ENCODE peak calls at places on chromosomes 2 and 18, in six cellular contexts. C is mesendoderm; O is esophagus squamous epithelium; N is CD8-positive, alpha-beta memory T cell; X is aorta; I is prostate gland. B is an unnamed sample. For H3K4me1, the result is how much of the 10 kb centered on the place peaks cover.

GRCh38 chr18:41128545-41128944 is 826.5 kb upstream of the PIK3C3 start:
- DNase-seq in C (no peak), N (no peak), O (no peak), X (no peak), I (no peak), B (no peak)

GRCh38 chr2:231378028-231378722 is 17.3 kb upstream of the B3GNT7 start:
- DNase-seq in N (no peak), X (no peak), O (no peak), I (no peak), C (peak), B (no peak)

GRCh38 chr2:71554028-71554705 is 100.8 kb downstream of the DYSF start:
- DNase-seq in I (no peak), X (peak), C (no peak), O (no peak), N (no peak), B (no peak)

GRCh38 chr2:182049783-182050182 is 64.1 kb downstream of the PPP1R1C start:
- DNase-seq in X (no peak), O (no peak), I (no peak), N (no peak), C (no peak), B (no peak)

GRCh38 chr18:46567196-46567595 is 89.8 kb downstream of the LOXHD1 start:
- DNase-seq in X (no peak), N (no peak), I (no peak), O (no peak), C (no peak), B (no peak)

GRCh38 chr2:159128191-159128590 is 158.3 kb downstream of the WDSUB1 start:
- DNase-seq in X (no peak), N (no peak), O (no peak), C (no peak), I (no peak), B (no peak)

GRCh38 chr2:115161531-115162453 is 719.4 kb downstream of the DPP10 start:
- DNase-seq in O (no peak), X (no peak), C (peak), N (no peak), I (no peak), B (no peak)

GRCh38 chr2:193868833-193869232 is 1674.1 kb upstream of the TMEFF2 start:
- DNase-seq in N (no peak), C (no peak), X (no peak), I (no peak), O (no peak), B (no peak)

GRCh38 chr2:233358864-233359386 is 4.6 kb downstream of the DGKD start:
- DNase-seq in O (no peak), C (no peak), I (no peak), N (no peak), X (no peak), B (no peak)

GRCh38 chr2:98607104-98607503 is 1.2 kb downstream of the COA5 start:
- DNase-seq in X (no peak), O (no peak), N (no peak), I (no peak), C (no peak), B (no peak)

GRCh38 chr2:48824116-48824515 is 68.6 kb upstream of the LHCGR start:
- DNase-seq in C (peak), O (no peak), X (no peak), N (no peak), I (no peak), B (no peak)

GRCh38 chr2:43032248-43032893 is 194.0 kb downstream of the ZFP36L2 start:
- DNase-seq in I (peak), O (no peak), C (no peak), X (no peak), N (no peak), B (no peak)

GRCh38 chr2:219461061-219461514 is 26.4 kb downstream of the SPEG start:
- DNase-seq in X (peak), O (no peak), N (no peak), I (no peak), C (peak), B (no peak)

GRCh38 chr2:191446910-191447309 is 201.7 kb downstream of the MYO1B start:
- DNase-seq in O (no peak), N (no peak), C (no peak), I (no peak), X (no peak), B (no peak)

GRCh38 chr18:23114911-23115310 is 20.4 kb upstream of the CABLES1 start:
- DNase-seq in N (no peak), C (no peak), I (no peak), O (no peak), X (no peak), B (no peak)

GRCh38 chr2:101036562-101036961 is 34.5 kb downstream of the RPL31 start:
- DNase-seq in N (no peak), I (no peak), X (no peak), C (peak), O (no peak), B (no peak)

GRCh38 chr18:26579941-26580618 is 31.7 kb upstream of the KCTD1 start:
- DNase-seq in C (no peak), I (peak), X (no peak), O (no peak), N (no peak), B (no peak)

GRCh38 chr18:49479381-49480137 is 7.5 kb downstream of the C18orf32 start:
- DNase-seq in C (no peak), O (no peak), N (no peak), I (no peak), X (no peak), B (no peak)

GRCh38 chr2:112818094-112818902 is 18.3 kb downstream of the IL1B start:
- DNase-seq in X (no peak), C (no peak), I (no peak), N (no peak), O (no peak), B (no peak)

GRCh38 chr2:97695744-97696143 is 17.6 kb upstream of the ZAP70 start:
- DNase-seq in X (no peak), O (no peak), I (no peak), N (no peak), C (no peak), B (no peak)

GRCh38 chr2:205650450-205650849 is 31.9 kb upstream of the NRP2 start:
- DNase-seq in N (no peak), X (no peak), O (no peak), C (peak), I (no peak), B (no peak)

GRCh38 chr18:44537521-44537920 is 143.2 kb upstream of the SETBP1 start:
- DNase-seq in O (no peak), I (no peak), X (peak), C (peak), N (no peak), B (no peak)

GRCh38 chr18:76922107-76922506 is 99.8 kb downstream of the ZNF236 start:
- DNase-seq in O (no peak), X (no peak), I (peak), C (peak), N (peak), B (peak)

GRCh38 chr2:237132799-237133198 is 47.1 kb downstream of the COPS8 start:
- DNase-seq in O (no peak), C (peak), N (no peak), X (no peak), I (no peak), B (no peak)

GRCh38 chr2:141517852-141518421 is 612.9 kb downstream of the LRP1B start:
- DNase-seq in N (no peak), C (no peak), O (no peak), X (no peak), I (no peak), B (no peak)

GRCh38 chr18:55510809-55511208 is 77.2 kb downstream of the TCF4 start:
- DNase-seq in C (no peak), X (no peak), I (no peak), O (no peak), N (no peak), B (no peak)

DNA sequence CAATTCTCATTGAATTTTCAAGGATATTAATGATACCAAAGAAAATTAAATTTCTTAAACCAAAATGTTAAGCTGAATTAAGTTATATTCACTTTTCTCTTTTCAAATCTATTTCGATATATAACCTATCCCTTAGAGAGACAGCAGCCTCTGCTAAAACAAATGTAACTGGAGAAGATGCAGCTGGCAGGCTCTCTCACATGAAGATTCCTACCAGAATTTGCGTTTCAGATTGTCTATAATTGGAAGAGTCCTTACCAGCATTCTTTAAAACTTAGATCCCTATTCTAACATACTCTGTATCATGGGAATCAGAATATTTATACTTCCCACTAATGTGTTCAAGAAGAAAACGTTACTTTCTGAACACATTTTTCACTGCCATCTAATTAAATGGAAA is 1.6 kb downstream of the PTPN2 start:
- DNase-seq in X (no peak), N (no peak), O (no peak), C (no peak), I (no peak), B (no peak)
- H3K4me1 ChIP-seq in X (under half), N (half or more), O (under half), C (under half), I (under half), B (under half)

GRCh38 chr2:74385396-74385795 is 5.3 kb upstream of the DCTN1 start:
- DNase-seq in I (no peak), O (no peak), N (no peak), X (no peak), C (peak), B (no peak)
- H3K4me1 ChIP-seq in I (under half), O (under half), N (under half), X (under half), C (under half), B (under half)

DNA sequence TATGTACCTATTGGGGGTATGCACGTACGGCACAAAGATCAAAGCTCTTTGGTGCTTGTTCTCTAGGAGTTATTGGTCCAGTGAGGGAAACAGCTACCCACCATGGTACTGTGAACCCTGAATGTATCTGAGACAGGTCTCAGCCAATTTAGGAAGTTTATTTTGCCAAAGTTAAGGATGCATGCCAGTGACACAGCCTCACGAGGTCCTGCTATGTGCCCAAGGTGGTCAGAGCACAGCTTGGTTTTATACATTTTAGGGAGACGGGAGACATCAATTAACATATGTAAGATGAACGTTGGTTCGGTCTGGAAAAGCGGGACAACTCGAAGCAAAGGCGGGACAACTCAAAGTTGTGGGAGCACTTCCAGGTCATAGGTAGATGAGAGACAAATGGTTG is 75.8 kb downstream of the SOWAHC start:
- DNase-seq in N (no peak), I (no peak), O (no peak), X (no peak), C (no peak), B (no peak)
- H3K4me1 ChIP-seq in N (under half), I (under half), O (under half), X (under half), C (under half), B (under half)

DNA sequence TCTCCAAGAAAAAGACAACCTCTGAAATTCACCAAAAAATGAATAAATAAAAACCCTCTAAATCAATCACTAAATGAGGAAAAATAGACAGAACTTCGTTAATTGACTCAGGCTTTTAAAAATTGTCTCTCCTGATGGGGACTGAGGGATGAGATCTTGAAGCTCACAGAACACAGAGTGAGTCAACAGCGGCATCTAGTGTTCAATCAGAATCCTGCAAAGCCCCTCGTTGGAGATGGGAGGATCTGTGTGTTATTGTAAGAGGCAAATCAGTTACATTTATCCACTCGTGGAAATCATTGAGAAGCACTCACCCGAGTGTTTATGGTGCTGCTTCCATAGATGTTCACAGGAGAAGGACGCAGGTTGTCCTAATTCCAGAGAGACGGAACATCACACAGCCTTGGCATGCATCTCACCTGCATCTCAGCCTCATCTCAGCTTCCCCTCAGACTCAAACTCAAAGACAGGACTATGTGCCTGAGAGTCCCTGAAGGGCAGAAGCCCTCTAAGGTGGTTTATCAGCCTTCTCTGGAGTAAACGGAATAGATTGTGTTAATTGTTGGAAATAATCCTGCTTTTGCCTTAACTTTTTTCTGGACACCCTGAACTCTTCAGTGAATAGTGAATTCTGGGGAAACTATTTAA is 82.0 kb downstream of the MREG start:
- DNase-seq in N (peak), C (peak), I (peak), X (no peak), O (peak), B (peak)
- H3K4me1 ChIP-seq in N (under half), C (under half), I (under half), X (under half), O (under half), B (under half)

GRCh38 chr2:8997108-8997507 is 6.4 kb downstream of the MBOAT2 start:
- DNase-seq in C (no peak), I (no peak), O (no peak), X (no peak), N (no peak), B (no peak)
- H3K4me1 ChIP-seq in C (under half), I (under half), O (under half), X (under half), N (under half), B (under half)

GRCh38 chr18:59606193-59607175 is 90.7 kb downstream of the CCBE1 start:
- DNase-seq in X (no peak), O (no peak), C (peak), N (no peak), I (no peak), B (no peak)
- H3K4me1 ChIP-seq in X (under half), O (under half), C (under half), N (under half), I (under half), B (under half)

DNA sequence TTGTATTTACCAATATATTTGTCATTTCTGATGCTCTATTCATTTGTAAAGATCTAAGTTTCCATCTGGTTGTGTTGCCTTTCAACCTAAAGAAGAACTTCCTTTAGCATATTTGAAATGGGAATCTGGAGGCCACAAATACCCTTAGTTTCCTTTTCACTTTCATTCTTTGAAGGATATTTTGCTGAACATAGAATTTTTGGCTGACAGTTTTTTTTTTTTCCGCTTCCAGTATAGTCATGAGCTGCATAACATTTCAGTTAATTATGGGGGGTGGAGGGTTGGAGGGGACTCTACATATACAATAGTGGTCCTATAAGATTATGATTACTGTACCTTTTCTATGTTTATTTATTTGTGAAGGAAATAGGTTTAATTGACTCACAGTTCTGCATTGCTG is 83.9 kb downstream of the CERS6 start:
- DNase-seq in C (no peak), O (no peak), N (no peak), X (no peak), I (no peak), B (no peak)
- H3K4me1 ChIP-seq in C (under half), O (under half), N (under half), X (under half), I (under half), B (under half)

DNA sequence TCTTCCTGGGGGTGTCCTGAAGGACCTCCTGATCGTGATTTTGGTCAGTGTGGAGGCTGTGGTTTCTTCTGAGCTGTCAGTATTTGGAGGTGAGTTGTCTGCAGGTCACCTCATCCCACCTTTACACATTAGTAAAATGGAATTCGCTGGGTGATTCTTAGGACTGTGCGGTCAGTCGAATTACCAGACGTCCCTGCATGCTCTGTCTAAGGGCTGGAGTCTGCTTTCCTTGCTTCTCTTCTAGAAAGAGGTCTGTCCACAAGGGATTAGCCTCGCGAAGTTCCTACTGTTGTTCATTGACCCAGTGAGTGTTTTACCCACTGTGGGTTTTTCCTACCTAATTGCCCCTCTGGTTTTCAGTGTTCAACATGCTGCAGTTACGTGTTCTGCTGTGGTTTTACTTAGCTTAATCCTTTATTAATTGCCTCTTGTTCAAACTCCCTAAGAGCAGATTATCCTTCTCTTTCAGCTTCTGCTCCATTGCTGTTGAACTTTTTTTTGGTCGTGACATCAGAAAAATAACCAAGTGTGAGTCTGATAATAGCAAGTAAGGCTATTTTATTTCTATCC is 183.4 kb downstream of the NEDD4L start:
- DNase-seq in C (no peak), I (no peak), N (no peak), X (no peak), O (no peak), B (no peak)
- H3K4me1 ChIP-seq in C (under half), I (under half), N (under half), X (under half), O (under half), B (under half)

GRCh38 chr2:10345126-10345525 is 42.4 kb downstream of the HPCAL1 start:
- DNase-seq in C (no peak), N (no peak), X (no peak), O (no peak), I (no peak), B (no peak)
- H3K4me1 ChIP-seq in C (under half), N (half or more), X (under half), O (under half), I (under half), B (under half)

B was measured in CD4-positive, CD25-positive, alpha-beta regulatory T cell.